ENCODE peak calls at places on chromosomes 6 and 20, in four cellular contexts. K is A549, I is transverse colon, Y is lower lobe of right lung. R is an unnamed sample.

GRCh38 chr6:30463651-30464618 is 25.4 kb upstream of the HLA-E start:
- DNase-seq in K (no peak), I (peak), Y (peak), R (no peak)

GRCh38 chr6:27694547-27694874 is 217.7 kb downstream of the OR2B2 start:
- DNase-seq in K (no peak), I (no peak), Y (no peak), R (no peak)

GRCh38 chr6:167745660-167746376 is 80.9 kb upstream of the AFDN start:
- DNase-seq in K (no peak), I (no peak), Y (no peak), R (no peak)

GRCh38 chr6:164398647-164399046 is 910.8 kb downstream of the C6orf118 start:
- DNase-seq in K (no peak), I (no peak), Y (no peak), R (no peak)

GRCh38 chr6:37239950-37240713 is 17.4 kb upstream of the TBC1D22B start:
- DNase-seq in K (no peak), I (peak), Y (peak), R (peak)

GRCh38 chr6:18990313-18990978 is 603.3 kb downstream of the RNF144B start:
- DNase-seq in K (peak), I (peak), Y (peak), R (peak)

GRCh38 chr6:157143885-157144795 is 179.2 kb downstream of the TMEM242 start:
- DNase-seq in K (no peak), I (no peak), Y (no peak), R (no peak)

GRCh38 chr6:139334791-139335446 is 39.5 kb downstream of the CITED2 start:
- DNase-seq in K (no peak), I (no peak), Y (no peak), R (no peak)

GRCh38 chr6:391559-392440 is at the start of gene IRF4:
- DNase-seq in K (no peak), I (peak), Y (no peak), R (no peak)

GRCh38 chr20:45905505-45906079 is 6.4 kb downstream of the PLTP start:
- DNase-seq in K (peak), I (no peak), Y (no peak), R (peak)

GRCh38 chr6:110044093-110044492 is 66.0 kb downstream of the GPR6 start:
- DNase-seq in K (no peak), I (no peak), Y (no peak), R (no peak)

GRCh38 chr6:153129873-153130514 is 1.1 kb downstream of the RGS17 start:
- DNase-seq in K (no peak), I (no peak), Y (no peak), R (no peak)

GRCh38 chr6:165585060-165585459 is 78.0 kb downstream of the PDE10A start:
- DNase-seq in K (no peak), I (no peak), Y (no peak), R (no peak)

GRCh38 chr6:167546611-167547327 is 221.9 kb downstream of the TTLL2 start:
- DNase-seq in K (no peak), I (no peak), Y (no peak), R (no peak)

GRCh38 chr6:170125447-170126300 is 165.2 kb downstream of the DLL1 start:
- DNase-seq in K (no peak), I (no peak), Y (no peak), R (peak)

GRCh38 chr20:47137231-47137865 is 219.2 kb downstream of the ZMYND8 start:
- DNase-seq in K (no peak), I (no peak), Y (no peak), R (no peak)

GRCh38 chr6:25105070-25105925 is 169.5 kb upstream of the RIPOR2 start:
- DNase-seq in K (no peak), I (no peak), Y (no peak), R (no peak)

GRCh38 chr6:163721435-163721834 is 306.9 kb downstream of the QKI start:
- DNase-seq in K (no peak), I (no peak), Y (no peak), R (no peak)

GRCh38 chr6:63351995-63352586 is 32.3 kb upstream of the LGSN start:
- DNase-seq in K (no peak), I (no peak), Y (no peak), R (no peak)
- TF ChIP-seq CTCF in K (peak), I (peak), Y (peak), R (peak)

DNA sequence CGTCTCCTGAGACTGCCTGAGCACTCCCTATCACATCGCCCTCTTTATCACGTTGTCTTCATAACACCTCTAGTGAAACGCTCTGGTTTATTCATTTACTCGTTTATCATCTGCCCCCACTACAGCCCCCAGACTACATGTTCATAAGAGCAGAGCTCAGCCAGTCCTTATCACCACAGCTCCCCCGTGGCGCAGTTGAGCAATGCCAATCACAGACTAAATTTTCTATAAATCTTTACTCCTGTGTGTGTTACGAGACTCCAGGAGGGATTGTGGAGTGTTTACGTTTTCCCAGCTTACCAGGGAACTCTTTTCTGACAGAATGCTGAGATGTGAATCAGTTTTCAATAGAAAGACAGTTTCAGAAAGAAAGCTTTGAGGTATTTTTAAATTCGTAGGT is 316.3 kb downstream of the ADGRB3 start:
- DNase-seq in K (no peak), I (no peak), Y (no peak), R (no peak)
- TF ChIP-seq CTCF in K (no peak), I (no peak), Y (no peak), R (no peak)

DNA sequence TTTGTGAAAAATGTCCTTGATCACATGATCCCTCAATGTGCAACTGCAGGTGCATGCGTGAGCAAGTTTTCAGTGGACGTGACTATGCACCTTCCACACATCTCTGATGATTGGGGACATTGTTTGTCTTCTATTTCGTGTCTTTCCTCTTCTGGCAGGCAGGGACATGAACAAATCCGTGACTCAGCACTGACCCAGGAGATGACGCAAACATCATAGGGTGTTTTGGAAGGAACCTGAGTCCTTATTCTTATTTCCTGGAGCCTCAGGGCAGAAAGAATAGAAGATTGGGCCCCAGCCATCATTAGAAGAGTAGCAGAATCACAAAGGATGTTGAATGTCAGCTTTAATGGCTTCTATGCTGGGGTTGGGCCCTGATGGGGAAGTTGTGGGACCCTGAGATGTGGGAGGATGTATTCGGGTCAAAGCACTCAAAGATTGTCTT is 11.9 kb upstream of the SIRPD start:
- DNase-seq in K (peak), I (no peak), Y (no peak), R (no peak)
- TF ChIP-seq CTCF in K (no peak), I (no peak), Y (no peak), R (no peak)

GRCh38 chr6:42230320-42231034 is 12.8 kb upstream of the MRPS10 start:
- DNase-seq in K (peak), I (no peak), Y (no peak), R (no peak)
- TF ChIP-seq CTCF in K (peak), I (peak), Y (no peak), R (peak)

GRCh38 chr6:85118233-85118632 is 331.6 kb upstream of the NT5E start:
- DNase-seq in K (no peak), I (no peak), Y (no peak), R (no peak)
- TF ChIP-seq CTCF in K (no peak), I (no peak), Y (no peak), R (no peak)

GRCh38 chr6:135939216-135939610 is 87.7 kb downstream of the PDE7B start:
- DNase-seq in K (no peak), I (no peak), Y (no peak), R (no peak)

GRCh38 chr6:135937126-135937525 is 85.6 kb downstream of the PDE7B start:
- DNase-seq in K (no peak), I (no peak), Y (no peak), R (no peak)

GRCh38 chr6:135940783-135941182 is 89.3 kb downstream of the PDE7B start:
- DNase-seq in K (no peak), I (no peak), Y (no peak), R (no peak)

GRCh38 chr6:135936606-135937005 is 85.1 kb downstream of the PDE7B start:
- DNase-seq in K (peak), I (no peak), Y (no peak), R (peak)

GRCh38 chr6:135938588-135939215 is 87.2 kb downstream of the PDE7B start:
- DNase-seq in K (no peak), I (no peak), Y (no peak), R (no peak)
- TF ChIP-seq CTCF in K (peak), I (no peak), Y (peak), R (peak)

GRCh38 chr6:31920803-31921202 is 6.7 kb upstream of the C2 start:
- DNase-seq in K (no peak), I (no peak), Y (no peak), R (no peak)

GRCh38 chr6:31927242-31927867 is at the start of gene C2:
- DNase-seq in K (no peak), I (no peak), Y (peak), R (no peak)

GRCh38 chr6:31918069-31918725 is 9.3 kb upstream of the C2 start:
- DNase-seq in K (no peak), I (no peak), Y (no peak), R (no peak)

GRCh38 chr6:31919624-31920303 is 7.8 kb upstream of the C2 start:
- DNase-seq in K (no peak), I (no peak), Y (no peak), R (no peak)

DNA sequence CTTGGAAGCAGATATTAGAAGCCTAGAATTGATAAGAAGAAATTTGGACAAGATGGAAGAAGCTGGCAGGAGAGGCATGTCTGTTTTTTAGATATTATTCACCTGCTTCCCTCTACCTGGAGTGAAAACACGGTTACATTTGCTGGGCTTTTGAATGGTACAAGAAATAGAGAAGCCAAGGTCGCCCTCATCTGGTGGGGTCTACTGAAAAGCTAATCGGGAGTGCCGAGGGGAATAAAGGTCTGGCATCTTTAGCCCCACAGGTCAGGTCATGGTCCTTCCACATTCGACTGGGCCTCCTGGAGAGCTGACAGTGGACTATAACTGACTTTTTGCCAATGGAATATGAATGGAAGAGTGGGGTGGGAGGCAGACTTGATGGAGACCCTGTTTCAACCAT is 4.6 kb upstream of the C2 start:
- DNase-seq in K (no peak), I (no peak), Y (no peak), R (no peak)
- TF ChIP-seq CTCF in K (no peak), I (no peak), Y (peak), R (no peak)

DNA sequence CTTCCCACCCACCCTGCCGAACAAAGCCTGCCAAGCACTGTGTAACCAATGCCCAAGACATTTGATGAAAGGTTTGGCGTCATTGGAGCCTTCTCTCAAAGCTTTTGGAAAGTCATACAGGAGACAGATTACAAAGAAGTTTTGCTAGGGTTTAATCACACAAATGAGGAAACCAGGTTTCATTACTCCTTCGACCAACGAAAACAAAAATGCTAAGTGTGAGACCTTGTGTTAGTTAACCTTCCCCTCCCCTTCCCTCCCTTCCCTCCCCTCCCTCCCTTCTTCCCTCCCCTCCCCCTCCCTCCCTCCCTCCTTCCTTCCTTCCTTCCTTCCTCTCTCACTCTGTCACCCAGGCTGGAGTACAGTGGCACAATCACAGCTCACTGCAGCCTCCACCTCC is 96.1 kb upstream of the CD83 start:
- DNase-seq in K (no peak), I (no peak), Y (no peak), R (no peak)
- TF ChIP-seq CTCF in K (no peak), I (no peak), Y (no peak), R (no peak)